ENCODE peak calls at places on chromosomes 5 and 9, in nine cellular contexts. K, M, E, P, Z, L, N, R and F are unnamed samples.

GRCh38 chr9:132892383-132892782 is 13.7 kb downstream of the SPACA9 start:
- DNase-seq in K (no peak), M (no peak), E (no peak), P (no peak), Z (no peak), L (no peak), N (no peak), R (no peak), F (no peak)

GRCh38 chr5:150500905-150501304 is 7.0 kb upstream of the NDST1 start:
- DNase-seq in K (no peak), M (no peak), E (no peak), P (no peak), Z (no peak), L (no peak), N (no peak), R (no peak), F (no peak)

GRCh38 chr9:98810106-98810840 is 2.8 kb downstream of the GALNT12 start:
- DNase-seq in K (no peak), M (no peak), E (no peak), P (no peak), Z (no peak), L (no peak), N (no peak), R (peak; percentile 56), F (no peak)

GRCh38 chr5:111563041-111563822 is 50.9 kb upstream of the STARD4 start:
- DNase-seq in K (no peak), M (no peak), E (peak; percentile 46), P (no peak), Z (no peak), L (no peak), N (peak; percentile 99), R (peak; percentile 81), F (no peak)

GRCh38 chr5:108193021-108193795 is 188.7 kb downstream of the FBXL17 start:
- DNase-seq in K (no peak), M (no peak), E (no peak), P (no peak), Z (no peak), L (no peak), N (peak; percentile 76), R (peak; percentile 55), F (no peak)

GRCh38 chr5:89878140-89878570 is 531.4 kb downstream of the CETN3 start:
- DNase-seq in K (no peak), M (no peak), E (no peak), P (no peak), Z (no peak), L (no peak), N (peak; percentile 88), R (peak; percentile 95), F (no peak)

GRCh38 chr5:116626272-116626723 is 51.7 kb upstream of the SEMA6A start:
- DNase-seq in K (no peak), M (no peak), E (peak; percentile 61), P (peak; percentile 6), Z (no peak), L (no peak), N (peak; percentile 90), R (peak; percentile 84), F (no peak)

GRCh38 chr5:178940569-178941360 is at the start of gene ZNF454:
- DNase-seq in K (peak; percentile 95), M (peak; percentile 89), E (peak; percentile 89), P (peak; percentile 41), Z (no peak), L (peak; percentile 95), N (peak; percentile 95), R (peak; percentile 91), F (peak; percentile 90)

GRCh38 chr5:6822068-6822467 is 108.8 kb downstream of the TENT4A start:
- DNase-seq in K (no peak), M (no peak), E (no peak), P (no peak), Z (no peak), L (no peak), N (no peak), R (no peak), F (peak; percentile 49)

GRCh38 chr5:6819521-6819920 is 106.3 kb downstream of the TENT4A start:
- DNase-seq in K (no peak), M (no peak), E (no peak), P (no peak), Z (no peak), L (no peak), N (no peak), R (no peak), F (no peak)

GRCh38 chr5:6820851-6821479 is 107.7 kb downstream of the TENT4A start:
- DNase-seq in K (peak; percentile 84), M (no peak), E (peak; percentile 68), P (no peak), Z (peak; percentile 78), L (no peak), N (peak; percentile 16), R (peak; percentile 30), F (no peak)

GRCh38 chr5:6822556-6823343 is 109.5 kb downstream of the TENT4A start:
- DNase-seq in K (no peak), M (no peak), E (peak; percentile 37), P (no peak), Z (no peak), L (no peak), N (no peak), R (no peak), F (peak; percentile 80)

GRCh38 chr5:6818594-6819512 is 105.6 kb downstream of the TENT4A start:
- DNase-seq in K (no peak), M (no peak), E (no peak), P (no peak), Z (no peak), L (no peak), N (no peak), R (peak; percentile 4), F (no peak)
- TF ChIP-seq CTCF in K (no peak), M (no peak), E (peak; percentile 26), P (no peak), Z (no peak), L (no peak), N (no peak), R (peak; percentile 7), F (no peak)

GRCh38 chr9:76219555-76220151 is 174.6 kb downstream of the RFK start:
- DNase-seq in K (no peak), M (no peak), E (peak; percentile 16), P (no peak), Z (no peak), L (no peak), N (peak; percentile 44), R (peak; percentile 22), F (no peak)

GRCh38 chr9:76218151-76218867 is 175.9 kb downstream of the RFK start:
- DNase-seq in K (no peak), M (no peak), E (no peak), P (no peak), Z (no peak), L (no peak), N (no peak), R (no peak), F (no peak)

GRCh38 chr9:76216161-76216649 is 178.0 kb downstream of the RFK start:
- DNase-seq in K (no peak), M (no peak), E (no peak), P (no peak), Z (no peak), L (no peak), N (peak; percentile 97), R (peak; percentile 96), F (no peak)

GRCh38 chr9:76221423-76221822 is 172.8 kb downstream of the RFK start:
- DNase-seq in K (no peak), M (no peak), E (no peak), P (no peak), Z (no peak), L (peak; percentile 11), N (no peak), R (no peak), F (no peak)

DNA sequence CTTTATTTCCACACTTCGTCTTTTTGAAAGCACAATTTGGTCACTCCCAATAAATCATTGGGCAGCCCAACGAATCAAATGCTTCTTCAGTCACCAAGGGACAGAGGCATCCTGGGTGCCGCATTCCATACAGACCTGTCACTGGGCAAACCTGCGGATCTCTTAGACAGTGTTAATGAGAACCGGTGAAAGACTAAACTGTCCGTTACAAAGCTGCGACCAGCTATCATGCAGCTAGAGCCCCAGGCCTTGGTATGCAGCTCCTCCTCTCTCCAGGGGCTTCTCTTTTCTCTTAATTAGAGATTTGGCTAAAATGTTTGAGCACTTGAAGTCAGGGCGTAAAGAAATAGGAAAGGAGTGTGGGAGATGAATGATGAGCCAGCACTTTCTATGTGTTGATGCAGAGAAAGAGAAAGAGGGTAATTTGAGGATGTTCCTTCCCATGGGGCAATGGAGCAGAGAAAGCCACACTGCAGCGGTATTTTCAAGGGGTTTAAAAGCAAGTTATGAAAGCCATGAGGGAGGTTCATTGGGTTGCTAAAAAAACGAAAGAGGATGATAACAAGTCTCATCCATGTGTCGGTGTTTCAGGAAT is 175.3 kb downstream of the RFK start:
- DNase-seq in K (no peak), M (no peak), E (no peak), P (no peak), Z (no peak), L (no peak), N (no peak), R (peak; percentile 8), F (no peak)
- TF ChIP-seq CTCF in K (no peak), M (no peak), E (no peak), P (no peak), Z (no peak), L (no peak), N (no peak), R (no peak), F (no peak)

DNA sequence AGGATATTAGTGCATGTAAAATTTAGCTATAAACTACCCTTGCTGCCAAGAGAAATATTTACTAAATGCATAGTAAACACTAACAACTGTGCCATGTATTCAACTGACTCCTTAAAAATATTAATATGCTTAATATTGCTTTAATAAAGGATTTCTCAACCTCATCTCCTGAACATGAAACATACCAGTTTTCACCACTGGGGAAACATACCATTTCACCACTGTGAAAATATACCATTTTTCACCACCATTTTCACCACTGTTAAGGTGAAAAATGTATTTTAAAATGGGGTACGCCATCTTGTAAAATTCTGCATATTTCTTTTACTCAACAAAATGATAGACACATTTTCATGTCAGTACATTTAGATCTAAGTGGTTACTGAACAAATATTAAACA is 4.5 kb downstream of the RAB14 start:
- DNase-seq in K (no peak), M (no peak), E (no peak), P (no peak), Z (no peak), L (no peak), N (no peak), R (no peak), F (no peak)
- TF ChIP-seq CTCF in K (peak; percentile 32), M (no peak), E (no peak), P (no peak), Z (peak; percentile 22), L (no peak), N (peak; percentile 13), R (peak; percentile 20), F (no peak)

GRCh38 chr9:68507098-68507795 is 33.4 kb downstream of the TMEM252 start:
- DNase-seq in K (no peak), M (no peak), E (no peak), P (no peak), Z (no peak), L (no peak), N (peak; percentile 44), R (peak; percentile 40), F (no peak)

GRCh38 chr9:68505681-68506409 is 34.8 kb downstream of the TMEM252 start:
- DNase-seq in K (no peak), M (no peak), E (no peak), P (no peak), Z (no peak), L (no peak), N (peak; percentile 9), R (peak; percentile 7), F (no peak)

GRCh38 chr9:68509689-68510088 is 31.0 kb downstream of the TMEM252 start:
- DNase-seq in K (no peak), M (no peak), E (no peak), P (no peak), Z (no peak), L (no peak), N (no peak), R (no peak), F (no peak)

GRCh38 chr9:68508547-68508946 is 32.1 kb downstream of the TMEM252 start:
- DNase-seq in K (no peak), M (no peak), E (no peak), P (no peak), Z (no peak), L (no peak), N (no peak), R (no peak), F (no peak)

GRCh38 chr9:68507796-68508145 is 32.9 kb downstream of the TMEM252 start:
- DNase-seq in K (no peak), M (no peak), E (no peak), P (no peak), Z (no peak), L (no peak), N (no peak), R (no peak), F (no peak)
- TF ChIP-seq CTCF in K (no peak), M (no peak), E (no peak), P (no peak), Z (no peak), L (no peak), N (no peak), R (no peak), F (no peak)